ENCODE peak calls at places on chromosomes 6 and 20, in eight cellular contexts. X, Y, Z, V, D, R, U and A are unnamed samples. For H3K4me1 and H3K36me3, the result is how much of the 10 kb centered on the place peaks cover.

GRCh38 chr6:49988900-49989299 is 19.5 kb upstream of the DEFB113 start:
- DNase-seq in U (no peak), X (no peak), Y (no peak), R (no peak), V (no peak), Z (no peak), D (no peak), A (no peak)

GRCh38 chr20:40551125-40551530 is 137.9 kb downstream of the MAFB start:
- DNase-seq in X (no peak), V (peak), Z (no peak), U (no peak), R (no peak), Y (no peak), D (no peak), A (no peak)

GRCh38 chr6:14709066-14709670 is 536.7 kb upstream of the JARID2 start:
- DNase-seq in Z (no peak), R (no peak), D (no peak), V (no peak), Y (no peak), X (no peak), U (no peak), A (no peak)

GRCh38 chr20:2984956-2985661 is 58.3 kb upstream of the GNRH2 start:
- DNase-seq in X (no peak), D (no peak), Y (no peak), V (no peak), U (no peak), Z (no peak), R (no peak), A (no peak)

GRCh38 chr20:9185511-9185910 is 116.6 kb downstream of the PLCB4 start:
- DNase-seq in D (no peak), Z (no peak), V (no peak), Y (no peak), U (no peak), X (no peak), R (no peak), A (no peak)

GRCh38 chr20:45833883-45834796 is 541 bp downstream of the SNX21 start:
- DNase-seq in V (peak), Z (peak), X (peak), Y (peak), R (peak), D (peak), U (peak), A (peak)

GRCh38 chr20:2446845-2447244 is 23.7 kb downstream of the SNRPB start:
- DNase-seq in R (no peak), Y (no peak), Z (no peak), D (peak), X (no peak), V (no peak), U (no peak), A (no peak)

GRCh38 chr6:33781105-33781975 is 7.6 kb downstream of the LEMD2 start:
- DNase-seq in V (peak), X (no peak), Z (no peak), D (peak), U (no peak), Y (no peak), R (peak), A (no peak)

GRCh38 chr20:25629816-25630499 is 6.1 kb upstream of the NANP start:
- DNase-seq in U (no peak), V (no peak), Y (no peak), R (no peak), Z (no peak), D (no peak), X (no peak), A (no peak)

GRCh38 chr6:169839493-169839892 is 88.1 kb downstream of the ERMARD start:
- DNase-seq in X (no peak), V (no peak), U (no peak), R (no peak), D (no peak), Y (peak), Z (peak), A (no peak)

GRCh38 chr6:138546733-138547185 is 47.5 kb upstream of the NHSL1 start:
- DNase-seq in X (no peak), Y (no peak), D (no peak), Z (no peak), R (no peak), U (no peak), V (no peak), A (no peak)

GRCh38 chr6:42616716-42617115 is 52.9 kb downstream of the UBR2 start:
- DNase-seq in X (no peak), U (no peak), Y (no peak), Z (no peak), V (no peak), D (no peak), R (no peak), A (no peak)

GRCh38 chr20:40689100-40689942 is at the start of gene MAFB:
- DNase-seq in R (no peak), Z (peak), X (peak), Y (peak), V (peak), D (peak), U (no peak), A (no peak)

GRCh38 chr6:39925931-39926290 is 8.4 kb downstream of the MOCS1 start:
- DNase-seq in V (no peak), R (no peak), Z (no peak), D (no peak), Y (no peak), X (no peak), U (no peak), A (no peak)

GRCh38 chr6:52515219-52515960 is 61.5 kb downstream of the TRAM2 start:
- DNase-seq in D (no peak), V (no peak), Z (no peak), R (no peak), U (no peak), X (no peak), Y (no peak), A (no peak)

GRCh38 chr20:47110819-47111218 is 216.2 kb downstream of the EYA2 start:
- DNase-seq in D (no peak), Y (no peak), U (no peak), X (no peak), Z (no peak), V (no peak), R (no peak), A (no peak)

GRCh38 chr20:3282271-3283221 is 43.6 kb upstream of the SLC4A11 start:
- DNase-seq in X (no peak), Z (no peak), R (peak), U (no peak), Y (no peak), D (peak), V (no peak), A (no peak)

DNA sequence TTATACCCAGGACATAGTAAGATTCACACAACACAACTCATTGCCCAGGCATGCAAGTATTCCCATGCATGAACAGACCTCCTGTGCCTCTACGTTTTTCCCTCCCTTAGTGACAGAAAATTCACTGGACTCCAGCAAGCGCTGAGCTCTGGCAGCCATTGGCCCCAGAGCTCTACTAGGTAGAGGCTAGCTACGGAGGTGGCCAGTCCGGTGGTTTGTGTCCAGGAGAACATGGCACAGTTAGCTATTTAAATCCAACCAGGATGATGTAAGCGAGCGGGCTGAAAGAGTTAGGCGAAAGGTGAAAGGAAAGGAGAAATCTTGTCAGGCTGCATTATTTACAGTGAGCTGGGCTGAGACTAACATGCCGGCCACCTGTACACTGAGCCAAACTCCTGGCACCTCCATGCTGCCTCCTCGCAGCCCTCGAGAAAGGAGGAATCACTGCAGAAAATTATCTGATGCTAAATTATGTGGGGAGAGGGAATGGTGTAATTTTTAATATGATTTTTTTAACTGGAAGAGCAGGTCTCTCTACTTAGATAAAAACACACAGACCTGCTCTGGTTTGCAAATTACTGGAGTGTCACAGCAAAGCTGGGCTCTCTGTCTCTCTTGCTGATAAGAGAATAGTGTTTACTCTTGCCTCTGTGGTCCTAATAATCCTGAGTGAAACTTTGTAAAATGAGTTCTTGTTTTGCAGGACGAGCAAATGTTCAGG is 50.1 kb upstream of the ARMC2 start:
- DNase-seq in R (peak), Y (peak), X (no peak), Z (no peak), V (no peak), D (no peak), U (no peak), A (no peak)
- H3K4me3 ChIP-seq in R (peak), Y (no peak), X (no peak), Z (no peak), V (no peak), D (no peak), U (no peak), A (no peak)

DNA sequence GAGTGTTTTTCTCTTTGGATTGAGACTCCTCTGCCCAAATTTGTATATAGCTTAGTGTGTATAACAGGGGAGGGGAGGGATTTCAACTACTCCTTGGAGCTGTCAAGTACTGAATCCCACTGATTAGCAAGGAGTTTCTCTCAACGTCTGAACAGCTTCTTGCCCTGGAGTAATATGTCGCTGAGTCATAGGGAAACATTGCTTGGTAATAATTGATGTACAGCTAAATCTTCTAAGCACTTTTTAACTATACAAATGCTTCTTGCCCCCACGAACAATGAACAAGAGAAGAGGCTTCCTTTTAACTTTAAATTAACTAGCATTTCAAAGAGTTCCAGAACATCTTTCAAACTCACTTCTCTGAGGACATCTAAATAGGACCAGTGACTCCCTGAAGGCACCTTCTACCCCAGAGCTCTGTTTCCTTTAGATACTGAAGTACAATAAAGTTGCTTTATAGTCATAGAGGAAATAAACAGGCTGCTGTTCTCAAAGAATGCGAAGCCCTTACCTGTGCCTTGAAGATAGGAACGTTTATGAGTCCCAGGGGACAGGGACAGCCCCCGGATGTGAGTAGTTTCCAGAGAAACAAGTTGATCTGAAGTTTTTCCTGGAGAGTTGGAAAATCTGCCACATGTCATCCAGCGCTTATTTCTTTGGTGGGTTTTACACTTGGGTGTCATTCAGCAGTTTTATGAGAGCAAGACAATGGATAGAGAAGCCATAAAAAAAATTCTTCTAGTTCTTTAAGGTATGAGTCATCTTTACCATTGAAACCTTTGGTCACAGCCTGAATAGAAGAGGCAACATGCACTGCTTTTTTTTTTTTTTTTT is 462.5 kb upstream of the BTBD3 start:
- DNase-seq in X (no peak), Z (no peak), U (no peak), D (no peak), V (no peak), Y (no peak), R (peak), A (no peak)
- H3K4me1 ChIP-seq in X (under half), Z (under half), U (under half), D (under half), V (under half), Y (under half), R (under half), A (under half)

DNA sequence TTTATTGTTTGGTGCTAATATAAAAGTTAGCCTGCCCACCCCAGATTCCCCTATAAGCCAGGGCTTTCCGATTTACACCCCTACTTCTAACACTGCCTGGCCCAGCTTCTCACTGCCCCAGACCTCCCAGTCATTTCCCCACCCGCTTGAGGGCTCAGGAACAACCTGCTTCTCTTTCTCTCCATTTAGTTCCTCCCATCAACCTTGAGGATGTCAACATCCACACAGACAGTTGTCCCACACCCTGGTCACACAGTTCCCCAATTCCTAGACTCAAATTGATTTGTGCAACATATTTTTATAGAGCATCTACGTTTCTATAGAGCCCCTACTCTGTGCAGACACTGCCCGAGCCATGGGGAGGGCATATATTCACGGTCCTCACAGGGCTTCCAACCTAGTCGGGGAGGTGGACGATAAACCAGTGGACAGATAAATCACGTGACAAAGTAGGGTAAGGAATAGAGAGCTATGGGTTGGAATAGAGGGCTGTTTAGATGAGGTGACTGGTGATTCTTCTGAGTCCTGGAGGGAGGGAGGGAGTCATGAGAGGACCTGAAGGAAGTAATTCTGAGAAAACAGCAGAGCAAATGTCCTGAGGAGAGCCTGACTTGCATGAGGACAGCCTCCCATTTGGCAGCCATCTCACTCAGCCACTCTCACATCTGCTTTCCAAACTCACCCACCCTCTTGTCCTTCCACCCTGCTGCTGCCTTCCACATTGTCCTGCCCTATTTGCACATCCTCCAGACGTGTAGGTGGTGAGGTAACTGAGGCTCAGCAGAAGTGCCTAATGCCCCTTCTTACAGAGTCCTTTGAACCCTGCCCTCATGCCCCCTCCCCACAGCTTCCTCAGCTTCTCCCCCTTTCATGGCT is 6.3 kb downstream of the GABRR2 start:
- DNase-seq in U (no peak), D (no peak), V (no peak), Z (no peak), X (no peak), Y (no peak), R (no peak), A (no peak)
- H3K36me3 ChIP-seq in U (under half), D (under half), V (under half), Z (under half), X (under half), Y (under half), R (under half), A (under half)

GRCh38 chr6:90894285-90895144 is 307.6 kb upstream of the MAP3K7 start:
- DNase-seq in U (no peak), Y (no peak), Z (no peak), V (no peak), R (no peak), D (no peak), X (no peak), A (no peak)

GRCh38 chr6:90892271-90892670 is 305.4 kb upstream of the MAP3K7 start:
- DNase-seq in V (no peak), R (no peak), Y (no peak), U (no peak), D (peak), Z (no peak), X (no peak), A (no peak)

GRCh38 chr6:90890681-90891337 is 303.9 kb upstream of the MAP3K7 start:
- DNase-seq in R (no peak), Y (no peak), U (no peak), Z (no peak), D (peak), V (no peak), X (no peak), A (no peak)

GRCh38 chr6:90893385-90893784 is 306.5 kb upstream of the MAP3K7 start:
- DNase-seq in D (no peak), U (no peak), Y (no peak), Z (no peak), X (no peak), V (no peak), R (no peak), A (no peak)

GRCh38 chr6:90891338-90891715 is 304.5 kb upstream of the MAP3K7 start:
- DNase-seq in Y (no peak), Z (no peak), X (no peak), D (no peak), R (no peak), V (no peak), U (no peak), A (no peak)
- H3K4me3 ChIP-seq in Y (no peak), Z (no peak), X (no peak), D (no peak), R (no peak), V (no peak), U (no peak), A (no peak)

GRCh38 chr20:37911262-37911661 is 8.3 kb downstream of the VSTM2L start:
- DNase-seq in Y (no peak), D (no peak), X (no peak), R (no peak), Z (no peak), U (no peak), V (no peak), A (no peak)
- H3K4me1 ChIP-seq in Y (under half), D (under half), X (under half), R (under half), Z (under half), U (under half), V (under half), A (under half)

GRCh38 chr6:89940225-89941027 is 46.2 kb downstream of the GJA10 start:
- DNase-seq in V (no peak), R (peak), X (peak), D (peak), Y (peak), Z (peak), U (peak), A (peak)
- H3K36me3 ChIP-seq in V (under half), R (under half), X (under half), D (under half), Y (under half), Z (under half), U (under half), A (under half)

GRCh38 chr20:34638532-34638931 is 38.4 kb downstream of the PIGU start:
- DNase-seq in R (no peak), Y (no peak), U (no peak), X (no peak), V (no peak), Z (no peak), D (no peak), A (no peak)

GRCh38 chr20:34634392-34634791 is 42.5 kb downstream of the PIGU start:
- DNase-seq in R (no peak), D (no peak), V (no peak), Z (no peak), X (no peak), Y (no peak), U (no peak), A (no peak)

GRCh38 chr20:34639755-34640222 is 37.1 kb downstream of the PIGU start:
- DNase-seq in U (no peak), V (no peak), Z (peak), X (no peak), Y (peak), R (peak), D (no peak), A (no peak)

GRCh38 chr20:34637245-34638185 is 39.4 kb downstream of the PIGU start:
- DNase-seq in Y (no peak), U (no peak), V (no peak), X (no peak), R (no peak), Z (no peak), D (no peak), A (no peak)

DNA sequence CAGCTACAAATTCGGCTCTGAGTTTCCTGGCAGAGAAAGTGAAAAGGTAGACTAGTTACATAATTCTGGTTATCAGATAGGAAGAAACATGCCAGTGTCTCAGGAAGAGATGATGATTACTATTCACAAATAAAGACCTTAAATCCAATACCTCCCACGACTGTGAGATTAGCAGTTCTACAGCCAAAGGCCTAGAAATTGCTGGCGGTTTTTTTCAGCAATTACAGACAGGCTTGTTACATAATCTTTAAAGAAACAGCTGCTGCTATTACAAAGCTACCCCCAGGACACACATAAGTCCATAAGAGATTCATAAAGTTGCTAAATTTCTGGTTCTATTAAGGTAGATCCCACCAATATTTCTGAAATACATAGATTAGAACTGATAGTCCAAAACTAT is 40.2 kb downstream of the PIGU start:
- DNase-seq in V (no peak), R (no peak), U (no peak), Y (no peak), Z (no peak), D (no peak), X (no peak), A (no peak)
- H3K4me3 ChIP-seq in V (no peak), R (no peak), U (no peak), Y (no peak), Z (no peak), D (no peak), X (no peak), A (no peak)

GRCh38 chr20:63656451-63656850 is 1.7 kb upstream of the RTEL1 start:
- DNase-seq in Y (no peak), D (no peak), R (no peak), U (no peak), Z (no peak), V (no peak), X (no peak), A (no peak)
- H3K4me1 ChIP-seq in Y (half or more), D (under half), R (under half), U (under half), Z (under half), V (under half), X (under half), A (under half)

GRCh38 chr6:18147616-18148015 is 7.3 kb downstream of the TPMT start:
- DNase-seq in Y (no peak), D (no peak), R (no peak), Z (no peak), X (no peak), U (no peak), V (no peak), A (no peak)

GRCh38 chr6:18147160-18147559 is 7.7 kb downstream of the TPMT start:
- DNase-seq in Z (peak), V (no peak), D (no peak), R (no peak), Y (no peak), U (no peak), X (no peak), A (no peak)

GRCh38 chr6:18151801-18152200 is 3.1 kb downstream of the TPMT start:
- DNase-seq in U (no peak), D (no peak), Z (no peak), X (no peak), V (no peak), Y (no peak), R (no peak), A (no peak)

GRCh38 chr6:18153311-18153703 is 1.6 kb downstream of the TPMT start:
- DNase-seq in V (no peak), Z (no peak), Y (no peak), R (no peak), X (no peak), D (no peak), U (no peak), A (no peak)

GRCh38 chr6:18148304-18149025 is 6.4 kb downstream of the TPMT start:
- DNase-seq in V (no peak), R (peak), D (no peak), X (no peak), Z (peak), Y (no peak), U (no peak), A (no peak)
- H3K36me3 ChIP-seq in V (half or more), R (under half), D (under half), X (under half), Z (under half), Y (under half), U (under half), A (under half)